ENCODE peak calls at places on chromosomes 2 and 18, in seven cellular contexts. One of them, this sample, is unnamed.

GRCh38 chr2:3283206-3283605 is 94.4 kb downstream of the EIPR1 start:
- DNase-seq in pancreas: no peak
- DNase-seq in tibial artery: no peak
- DNase-seq in thoracic aorta: no peak
- DNase-seq in endodermal cell: no peak
- DNase-seq in neural progenitor cell: no peak
- DNase-seq in upper lobe of left lung: no peak
- DNase-seq in this sample: no peak

GRCh38 chr2:217845251-217845650 is 157.5 kb downstream of the TNS1 start:
- DNase-seq in tibial artery: no peak
- DNase-seq in endodermal cell: no peak
- DNase-seq in neural progenitor cell: no peak
- DNase-seq in upper lobe of left lung: no peak
- DNase-seq in pancreas: no peak
- DNase-seq in thoracic aorta: no peak
- DNase-seq in this sample: no peak

GRCh38 chr2:10400002-10400401 is 48.1 kb downstream of the ODC1 start:
- DNase-seq in endodermal cell: no peak
- DNase-seq in thoracic aorta: no peak
- DNase-seq in pancreas: no peak
- DNase-seq in upper lobe of left lung: peak; percentile 60
- DNase-seq in neural progenitor cell: no peak
- DNase-seq in tibial artery: no peak
- DNase-seq in this sample: no peak

GRCh38 chr2:181189932-181190331 is 209.5 kb downstream of the UBE2E3 start:
- DNase-seq in thoracic aorta: no peak
- DNase-seq in upper lobe of left lung: no peak
- DNase-seq in pancreas: no peak
- DNase-seq in tibial artery: no peak
- DNase-seq in endodermal cell: no peak
- DNase-seq in neural progenitor cell: no peak
- DNase-seq in this sample: no peak

GRCh38 chr2:20538308-20539132 is 91.6 kb downstream of the RHOB start:
- DNase-seq in endodermal cell: peak; percentile 60
- DNase-seq in tibial artery: no peak
- DNase-seq in upper lobe of left lung: no peak
- DNase-seq in neural progenitor cell: no peak
- DNase-seq in pancreas: no peak
- DNase-seq in thoracic aorta: no peak
- DNase-seq in this sample: no peak

GRCh38 chr18:58768293-58768974 is 96.2 kb upstream of the ZNF532 start:
- DNase-seq in tibial artery: peak; percentile 82
- DNase-seq in thoracic aorta: peak; percentile 28
- DNase-seq in endodermal cell: peak; percentile 95
- DNase-seq in upper lobe of left lung: peak; percentile 92
- DNase-seq in neural progenitor cell: peak; percentile 87
- DNase-seq in pancreas: peak; percentile 89
- DNase-seq in this sample: peak; percentile 78

GRCh38 chr2:148644885-148645134 is 259 bp downstream of the EPC2 start:
- DNase-seq in thoracic aorta: no peak
- DNase-seq in pancreas: peak; percentile 85
- DNase-seq in endodermal cell: no peak
- DNase-seq in tibial artery: no peak
- DNase-seq in upper lobe of left lung: no peak
- DNase-seq in neural progenitor cell: no peak
- DNase-seq in this sample: no peak

GRCh38 chr2:187614756-187615155 is 60.5 kb upstream of the TFPI start:
- DNase-seq in endodermal cell: no peak
- DNase-seq in pancreas: no peak
- DNase-seq in tibial artery: no peak
- DNase-seq in upper lobe of left lung: no peak
- DNase-seq in thoracic aorta: no peak
- DNase-seq in neural progenitor cell: no peak
- DNase-seq in this sample: no peak

GRCh38 chr18:49970288-49970687 is 157.0 kb upstream of the ACAA2 start:
- DNase-seq in upper lobe of left lung: no peak
- DNase-seq in endodermal cell: no peak
- DNase-seq in tibial artery: no peak
- DNase-seq in thoracic aorta: no peak
- DNase-seq in neural progenitor cell: no peak
- DNase-seq in pancreas: no peak
- DNase-seq in this sample: no peak

GRCh38 chr2:174522553-174522952 is 35.7 kb upstream of the GPR155 start:
- DNase-seq in pancreas: no peak
- DNase-seq in upper lobe of left lung: no peak
- DNase-seq in tibial artery: no peak
- DNase-seq in endodermal cell: no peak
- DNase-seq in thoracic aorta: no peak
- DNase-seq in neural progenitor cell: no peak
- DNase-seq in this sample: no peak

GRCh38 chr18:2883137-2883671 is 36.4 kb downstream of the EMILIN2 start:
- DNase-seq in upper lobe of left lung: peak; percentile 49
- DNase-seq in thoracic aorta: no peak
- DNase-seq in tibial artery: no peak
- DNase-seq in pancreas: no peak
- DNase-seq in neural progenitor cell: no peak
- DNase-seq in endodermal cell: no peak
- DNase-seq in this sample: peak; percentile 61

GRCh38 chr2:120761164-120761861 is 25.6 kb downstream of the GLI2 start:
- DNase-seq in thoracic aorta: no peak
- DNase-seq in upper lobe of left lung: no peak
- DNase-seq in pancreas: peak; percentile 24
- DNase-seq in endodermal cell: peak; percentile 63
- DNase-seq in tibial artery: peak; percentile 59
- DNase-seq in neural progenitor cell: no peak
- DNase-seq in this sample: peak; percentile 52

GRCh38 chr2:217431577-217432269 is 571.1 kb downstream of the TNS1 start:
- DNase-seq in tibial artery: no peak
- DNase-seq in upper lobe of left lung: no peak
- DNase-seq in endodermal cell: no peak
- DNase-seq in neural progenitor cell: no peak
- DNase-seq in thoracic aorta: no peak
- DNase-seq in pancreas: no peak
- DNase-seq in this sample: no peak

GRCh38 chr18:75408554-75409506 is 18.7 kb downstream of the SMIM21 start:
- DNase-seq in tibial artery: no peak
- DNase-seq in endodermal cell: no peak
- DNase-seq in neural progenitor cell: no peak
- DNase-seq in pancreas: no peak
- DNase-seq in thoracic aorta: no peak
- DNase-seq in upper lobe of left lung: no peak
- DNase-seq in this sample: no peak

GRCh38 chr2:143474568-143474967 is 345.3 kb downstream of the ARHGAP15 start:
- DNase-seq in upper lobe of left lung: no peak
- DNase-seq in neural progenitor cell: no peak
- DNase-seq in thoracic aorta: no peak
- DNase-seq in tibial artery: no peak
- DNase-seq in endodermal cell: no peak
- DNase-seq in pancreas: no peak
- DNase-seq in this sample: no peak
- H3K27ac ChIP-seq in upper lobe of left lung: peak overlapping the region; percentile 63
- H3K27ac ChIP-seq in neural progenitor cell: no peak overlapping the region
- H3K27ac ChIP-seq in thoracic aorta: peak overlapping the region; percentile 13
- H3K27ac ChIP-seq in tibial artery: peak overlapping the region; percentile 70
- H3K27ac ChIP-seq in endodermal cell: no peak overlapping the region
- H3K27ac ChIP-seq in pancreas: no peak overlapping the region
- H3K27ac ChIP-seq in this sample: no peak overlapping the region

DNA sequence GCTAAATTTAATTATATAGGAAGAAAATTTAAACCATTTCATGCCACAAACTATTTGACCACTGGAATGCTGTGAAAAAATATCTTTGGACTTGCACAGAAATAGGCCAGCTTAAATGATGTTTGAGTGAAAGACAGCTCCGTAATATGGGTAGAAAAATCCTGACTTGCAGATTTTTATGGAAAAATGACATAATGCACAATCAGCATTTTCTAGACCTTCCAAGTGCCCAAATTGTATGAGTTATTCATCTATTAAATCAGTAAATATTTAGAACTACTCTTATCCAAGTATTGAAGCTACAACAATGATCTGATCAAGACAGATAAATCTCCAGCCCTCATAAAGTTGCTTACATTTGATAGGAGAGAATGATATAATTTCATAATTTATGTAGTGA is 691.1 kb upstream of the DDX18 start:
- DNase-seq in endodermal cell: no peak
- DNase-seq in tibial artery: no peak
- DNase-seq in pancreas: no peak
- DNase-seq in neural progenitor cell: no peak
- DNase-seq in upper lobe of left lung: no peak
- DNase-seq in thoracic aorta: no peak
- DNase-seq in this sample: no peak
- TF ChIP-seq CTCF in endodermal cell: no peak
- TF ChIP-seq CTCF in tibial artery: no peak
- TF ChIP-seq CTCF in pancreas: no peak
- TF ChIP-seq CTCF in neural progenitor cell: no peak
- TF ChIP-seq CTCF in upper lobe of left lung: no peak
- TF ChIP-seq CTCF in thoracic aorta: no peak
- TF ChIP-seq CTCF in this sample: no peak

GRCh38 chr18:9828794-9829712 is 56.7 kb upstream of the TXNDC2 start:
- DNase-seq in tibial artery: no peak
- DNase-seq in neural progenitor cell: no peak
- DNase-seq in thoracic aorta: no peak
- DNase-seq in endodermal cell: peak; percentile 38
- DNase-seq in pancreas: no peak
- DNase-seq in upper lobe of left lung: no peak
- DNase-seq in this sample: no peak

GRCh38 chr18:9827211-9827855 is 58.4 kb upstream of the TXNDC2 start:
- DNase-seq in neural progenitor cell: no peak
- DNase-seq in upper lobe of left lung: no peak
- DNase-seq in endodermal cell: peak; percentile 20
- DNase-seq in tibial artery: no peak
- DNase-seq in pancreas: no peak
- DNase-seq in thoracic aorta: no peak
- DNase-seq in this sample: no peak

GRCh38 chr18:9825571-9826073 is 60.2 kb upstream of the TXNDC2 start:
- DNase-seq in tibial artery: no peak
- DNase-seq in pancreas: no peak
- DNase-seq in neural progenitor cell: no peak
- DNase-seq in endodermal cell: peak; percentile 17
- DNase-seq in thoracic aorta: no peak
- DNase-seq in upper lobe of left lung: no peak
- DNase-seq in this sample: no peak

GRCh38 chr18:9826666-9827065 is 59.1 kb upstream of the TXNDC2 start:
- DNase-seq in pancreas: no peak
- DNase-seq in upper lobe of left lung: no peak
- DNase-seq in endodermal cell: peak; percentile 19
- DNase-seq in tibial artery: no peak
- DNase-seq in thoracic aorta: no peak
- DNase-seq in neural progenitor cell: no peak
- DNase-seq in this sample: no peak

GRCh38 chr18:9827856-9828793 is 57.6 kb upstream of the TXNDC2 start:
- DNase-seq in upper lobe of left lung: peak; percentile 46
- DNase-seq in pancreas: no peak
- DNase-seq in neural progenitor cell: no peak
- DNase-seq in tibial artery: no peak
- DNase-seq in thoracic aorta: no peak
- DNase-seq in endodermal cell: peak; percentile 24
- DNase-seq in this sample: no peak
- H3K4me3 ChIP-seq in upper lobe of left lung: no peak overlapping the region
- H3K4me3 ChIP-seq in pancreas: no peak overlapping the region
- H3K4me3 ChIP-seq in neural progenitor cell: no peak overlapping the region
- H3K4me3 ChIP-seq in tibial artery: no peak overlapping the region
- H3K4me3 ChIP-seq in thoracic aorta: no peak overlapping the region
- H3K4me3 ChIP-seq in endodermal cell: no peak overlapping the region
- H3K4me3 ChIP-seq in this sample: no peak overlapping the region

GRCh38 chr18:79545255-79545654 is 134.3 kb upstream of the CTDP1 start:
- DNase-seq in pancreas: peak; percentile 37
- DNase-seq in thoracic aorta: no peak
- DNase-seq in tibial artery: peak; percentile 57
- DNase-seq in upper lobe of left lung: peak; percentile 56
- DNase-seq in neural progenitor cell: no peak
- DNase-seq in endodermal cell: peak; percentile 32
- DNase-seq in this sample: no peak

GRCh38 chr18:79548077-79548450 is 131.5 kb upstream of the CTDP1 start:
- DNase-seq in neural progenitor cell: no peak
- DNase-seq in thoracic aorta: no peak
- DNase-seq in pancreas: no peak
- DNase-seq in endodermal cell: peak; percentile 30
- DNase-seq in tibial artery: no peak
- DNase-seq in upper lobe of left lung: peak; percentile 78
- DNase-seq in this sample: no peak

GRCh38 chr18:79547413-79548076 is 132.1 kb upstream of the CTDP1 start:
- DNase-seq in pancreas: no peak
- DNase-seq in upper lobe of left lung: peak; percentile 79
- DNase-seq in tibial artery: peak; percentile 58
- DNase-seq in neural progenitor cell: no peak
- DNase-seq in thoracic aorta: no peak
- DNase-seq in endodermal cell: peak; percentile 33
- DNase-seq in this sample: no peak

GRCh38 chr18:79545714-79546113 is 133.9 kb upstream of the CTDP1 start:
- DNase-seq in tibial artery: no peak
- DNase-seq in thoracic aorta: no peak
- DNase-seq in pancreas: peak; percentile 36
- DNase-seq in neural progenitor cell: no peak
- DNase-seq in endodermal cell: peak; percentile 31
- DNase-seq in upper lobe of left lung: peak; percentile 70
- DNase-seq in this sample: no peak

DNA sequence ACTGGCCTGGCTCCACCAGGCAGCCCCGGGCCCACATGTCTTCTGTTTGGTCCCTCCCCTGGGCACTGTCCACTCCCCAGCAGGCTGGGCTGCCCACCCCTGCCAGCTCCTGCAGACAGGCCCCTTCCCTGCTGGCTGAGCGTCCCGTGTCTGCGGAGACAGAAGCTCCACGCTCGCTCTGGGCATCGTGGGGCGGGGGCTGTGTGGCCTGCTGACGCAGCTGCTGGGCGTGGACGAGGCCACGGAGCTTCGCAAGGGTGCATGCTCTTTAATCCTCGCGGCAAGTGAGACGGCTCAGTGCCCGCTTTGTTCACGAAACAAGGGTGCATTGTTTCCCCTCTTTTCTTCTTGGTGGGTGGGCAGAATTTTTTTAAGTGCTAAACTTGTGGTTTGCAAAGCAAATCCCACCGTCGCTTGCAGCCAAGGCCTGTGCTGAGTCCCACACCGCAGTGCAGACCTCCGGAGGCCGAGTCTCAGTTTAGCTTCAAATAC is 132.8 kb upstream of the CTDP1 start:
- DNase-seq in neural progenitor cell: peak; percentile 71
- DNase-seq in thoracic aorta: no peak
- DNase-seq in pancreas: no peak
- DNase-seq in upper lobe of left lung: peak; percentile 64
- DNase-seq in endodermal cell: peak; percentile 28
- DNase-seq in tibial artery: peak; percentile 41
- DNase-seq in this sample: no peak
- H3K27ac ChIP-seq in neural progenitor cell: no peak overlapping the region
- H3K27ac ChIP-seq in thoracic aorta: no peak overlapping the region
- H3K27ac ChIP-seq in pancreas: no peak overlapping the region
- H3K27ac ChIP-seq in upper lobe of left lung: no peak overlapping the region
- H3K27ac ChIP-seq in endodermal cell: no peak overlapping the region
- H3K27ac ChIP-seq in tibial artery: no peak overlapping the region
- H3K27ac ChIP-seq in this sample: no peak overlapping the region